ENCODE peak calls at places on chromosomes 5 and 9, in seven cellular contexts. F, R, L, N, H, J and W are unnamed samples.

GRCh38 chr9:101628173-101628572 is 33.4 kb upstream of the PPP3R2 start:
- DNase-seq in J (no peak), H (no peak), R (no peak), F (peak), N (no peak), L (peak), W (peak)

GRCh38 chr5:39399135-39400036 is 25.4 kb downstream of the DAB2 start:
- DNase-seq in F (no peak), L (peak), H (peak), R (no peak), N (no peak), J (peak), W (peak)

GRCh38 chr9:138078846-138079245 is 201.3 kb downstream of the CACNA1B start:
- DNase-seq in N (no peak), L (no peak), R (no peak), J (no peak), H (no peak), F (no peak), W (no peak)

GRCh38 chr5:87282254-87282653 is 14.6 kb downstream of the RASA1 start:
- DNase-seq in L (no peak), J (no peak), N (no peak), H (no peak), F (no peak), R (no peak), W (no peak)

GRCh38 chr5:176619569-176620332 is 9.8 kb upstream of the GPRIN1 start:
- DNase-seq in R (peak), N (peak), H (no peak), L (no peak), F (no peak), J (no peak), W (no peak)

GRCh38 chr9:127779136-127779981 is 893 bp upstream of the SH2D3C start:
- DNase-seq in R (no peak), J (peak), L (no peak), N (no peak), F (no peak), H (peak), W (no peak)

GRCh38 chr9:131271506-131271931 is 4.8 kb downstream of the FAM78A start:
- DNase-seq in L (no peak), R (no peak), F (no peak), H (no peak), N (no peak), J (no peak), W (no peak)

GRCh38 chr9:121860744-121861143 is 209.3 kb downstream of the DAB2IP start:
- DNase-seq in L (peak), F (no peak), H (peak), J (no peak), R (no peak), N (peak), W (no peak)

GRCh38 chr9:109826554-109826953 is 46.6 kb downstream of the PALM2AKAP2 start:
- DNase-seq in F (no peak), H (no peak), R (no peak), L (no peak), N (no peak), J (no peak), W (peak)

GRCh38 chr9:80378669-80379293 is 807.0 kb downstream of the TLE4 start:
- DNase-seq in L (no peak), N (no peak), H (no peak), R (no peak), F (no peak), J (peak), W (no peak)

GRCh38 chr9:113521693-113522260 is 58.2 kb downstream of the RGS3 start:
- DNase-seq in R (no peak), J (no peak), H (no peak), L (no peak), F (no peak), N (no peak), W (no peak)

GRCh38 chr5:140707812-140708211 is 7.6 kb downstream of the ZMAT2 start:
- DNase-seq in R (no peak), F (no peak), L (no peak), J (no peak), N (no peak), H (no peak), W (no peak)

GRCh38 chr5:77640577-77641396 is 2.3 kb upstream of the OTP start:
- DNase-seq in L (no peak), F (no peak), N (peak), J (no peak), R (peak), H (no peak), W (peak)

GRCh38 chr9:110891760-110892159 is 146.5 kb downstream of the LPAR1 start:
- DNase-seq in F (no peak), L (peak), J (no peak), H (no peak), R (no peak), N (no peak), W (no peak)

GRCh38 chr5:171309526-171310333 is 682 bp downstream of the TLX3 start:
- DNase-seq in F (no peak), N (peak), L (no peak), J (peak), R (peak), H (no peak), W (peak)

GRCh38 chr9:19386469-19387044 is 6.5 kb upstream of the RPS6 start:
- DNase-seq in N (no peak), L (no peak), F (no peak), R (no peak), H (no peak), J (no peak), W (no peak)

GRCh38 chr5:169064093-169064492 is 236.8 kb downstream of the SLIT3 start:
- DNase-seq in H (no peak), F (no peak), N (no peak), L (no peak), R (no peak), J (no peak), W (no peak)

GRCh38 chr9:126337690-126338426 is 11.2 kb downstream of the MVB12B start:
- DNase-seq in H (no peak), N (no peak), R (no peak), J (peak), L (no peak), F (no peak), W (no peak)

GRCh38 chr9:4430492-4431261 is 59.6 kb upstream of the SLC1A1 start:
- DNase-seq in L (no peak), N (no peak), H (peak), J (peak), F (no peak), R (no peak), W (no peak)

GRCh38 chr9:131337131-131337848 is 47.8 kb downstream of the PLPP7 start:
- DNase-seq in L (no peak), H (no peak), F (no peak), R (no peak), J (no peak), N (no peak), W (no peak)

GRCh38 chr5:95928724-95929253 is 32.9 kb downstream of the ELL2 start:
- DNase-seq in J (no peak), N (no peak), L (no peak), R (no peak), F (no peak), H (no peak), W (no peak)

GRCh38 chr5:95931118-95931833 is 30.4 kb downstream of the ELL2 start:
- DNase-seq in J (no peak), L (no peak), N (no peak), H (no peak), F (no peak), R (no peak), W (no peak)

GRCh38 chr5:95927927-95928723 is 33.5 kb downstream of the ELL2 start:
- DNase-seq in J (no peak), F (no peak), R (no peak), H (peak), L (peak), N (no peak), W (no peak)

GRCh38 chr5:95930541-95930940 is 31.1 kb downstream of the ELL2 start:
- DNase-seq in J (no peak), R (no peak), N (no peak), H (no peak), L (no peak), F (no peak), W (no peak)

GRCh38 chr5:95930141-95930540 is 31.5 kb downstream of the ELL2 start:
- DNase-seq in N (no peak), H (no peak), J (no peak), R (no peak), L (no peak), F (no peak), W (no peak)
- H3K4ac ChIP-seq in N (no peak), H (no peak), J (no peak), R (no peak), L (no peak), F (no peak), W (no peak)

DNA sequence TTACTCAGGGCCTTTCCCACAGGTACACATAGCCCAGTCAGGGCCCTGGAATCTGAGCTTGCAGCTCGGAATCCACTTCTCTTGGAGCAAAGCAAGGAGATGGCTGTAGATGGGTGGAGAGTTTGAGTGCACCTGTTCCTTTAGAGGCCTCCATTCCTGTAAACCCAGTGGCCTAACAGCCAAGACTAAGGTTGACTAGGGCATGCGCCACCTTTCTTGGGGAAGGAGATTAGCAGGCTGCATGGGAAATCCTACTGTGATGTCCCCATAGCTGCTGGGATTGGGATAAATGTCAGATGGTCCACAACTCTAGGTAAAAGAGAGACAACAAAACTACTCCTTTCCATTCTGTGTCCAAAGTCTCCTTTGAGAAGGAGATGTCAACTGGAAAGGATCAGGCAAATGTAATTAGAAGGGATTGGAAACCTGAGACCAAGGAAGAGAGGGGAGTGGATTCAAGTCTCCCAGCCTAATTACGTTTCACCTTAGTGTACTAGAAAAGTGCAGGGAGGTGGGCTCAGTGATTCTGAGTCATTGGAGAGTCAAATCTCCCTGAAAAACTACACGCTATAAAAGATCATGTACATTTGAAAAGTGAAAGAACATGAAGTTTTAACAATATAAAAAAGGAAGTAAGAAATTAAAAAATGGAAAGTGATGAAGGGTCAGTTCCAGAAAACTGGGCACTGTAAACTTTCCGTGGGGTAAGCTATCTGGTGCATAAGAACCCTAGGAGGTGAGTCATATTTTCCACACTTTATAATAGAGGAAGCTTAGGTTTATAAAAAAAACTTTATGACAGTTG is 104.2 kb downstream of the SEC61B start:
- DNase-seq in F (no peak), N (no peak), R (peak), H (no peak), L (peak), J (peak), W (peak)
- H3K4ac ChIP-seq in F (no peak), N (no peak), R (no peak), H (no peak), L (no peak), J (no peak), W (no peak)

GRCh38 chr5:136028782-136029742 is at the start of gene TGFBI:
- DNase-seq in N (peak), F (peak), L (peak), R (peak), J (peak), H (peak), W (peak)
- H3K4ac ChIP-seq in N (no peak), F (no peak), L (peak), R (no peak), J (peak), H (peak), W (no peak)

GRCh38 chr5:93681432-93681831 is 60.0 kb downstream of the POU5F2 start:
- DNase-seq in F (no peak), H (no peak), N (no peak), R (no peak), L (no peak), J (peak), W (peak)
- H3K4ac ChIP-seq in F (no peak), H (no peak), N (no peak), R (no peak), L (no peak), J (no peak), W (no peak)

DNA sequence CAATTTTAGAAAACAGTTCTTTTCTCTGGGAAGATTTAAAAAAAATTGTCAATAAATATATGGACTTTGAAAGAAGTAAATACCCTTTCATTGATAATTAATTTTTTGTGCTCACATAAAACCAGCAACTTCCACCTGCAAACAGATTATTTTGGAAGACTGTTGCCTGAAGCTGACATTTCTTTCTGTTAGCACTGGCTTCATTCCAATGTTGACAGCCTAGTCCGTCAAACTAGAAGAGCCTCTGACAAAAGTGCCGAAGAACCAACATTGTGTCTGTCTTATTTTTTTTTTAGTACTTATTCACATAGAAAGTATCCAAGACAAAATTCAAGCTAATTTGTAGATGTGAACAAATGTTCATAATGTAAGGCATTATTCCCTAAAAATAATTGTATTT is 108.6 kb upstream of the TMEM161B start:
- DNase-seq in N (no peak), H (no peak), J (no peak), R (no peak), F (no peak), L (no peak), W (no peak)
- H3K4ac ChIP-seq in N (no peak), H (no peak), J (no peak), R (no peak), F (no peak), L (no peak), W (no peak)

GRCh38 chr5:158054073-158054387 is 195.1 kb upstream of the CLINT1 start:
- DNase-seq in R (no peak), N (no peak), H (no peak), L (no peak), J (no peak), F (no peak), W (no peak)
- H3K4ac ChIP-seq in R (no peak), N (no peak), H (no peak), L (no peak), J (no peak), F (no peak), W (no peak)